ENCODE peak calls at places on chromosomes 16 and 17, in eight cellular contexts. B is ovary, G is fibroblast of lung, D is heart right ventricle, X is GM23338, Y is adrenal gland, K is iPS DF 6.9, F is HCT116. J is an unnamed sample.

GRCh38 chr17:2975469-2975958 is 87.9 kb downstream of the OR1D5 start:
- DNase-seq in X (no peak), K (no peak), D (no peak), Y (peak; percentile 57), G (no peak), B (peak; percentile 59), F (peak; percentile 90), J (no peak)

GRCh38 chr16:49352923-49353322 is 20.7 kb upstream of the C16orf78 start:
- DNase-seq in F (peak; percentile 6), X (peak; percentile 83), G (no peak), B (no peak), K (no peak), Y (no peak), D (no peak), J (peak; percentile 72)

GRCh38 chr17:45296003-45296832 is 20.6 kb downstream of the MAP3K14 start:
- DNase-seq in G (no peak), X (no peak), F (no peak), D (no peak), Y (no peak), B (no peak), K (no peak), J (no peak)

GRCh38 chr17:74779948-74780400 is 3.8 kb upstream of the NAT9 start:
- DNase-seq in F (no peak), K (no peak), B (no peak), X (no peak), G (no peak), D (no peak), Y (peak; percentile 77), J (no peak)

GRCh38 chr17:69944406-69944805 is 130.6 kb upstream of the KCNJ16 start:
- DNase-seq in D (no peak), B (no peak), X (no peak), G (no peak), Y (no peak), F (no peak), K (no peak), J (no peak)

GRCh38 chr17:72097144-72097543 is 23.7 kb upstream of the SOX9 start:
- DNase-seq in D (no peak), B (no peak), X (no peak), G (no peak), K (no peak), F (no peak), Y (no peak), J (no peak)

GRCh38 chr16:73298562-73298961 is 250.6 kb upstream of the ZFHX3 start:
- DNase-seq in B (no peak), Y (no peak), G (peak; percentile 21), X (peak; percentile 80), F (no peak), D (no peak), K (peak; percentile 7), J (no peak)

GRCh38 chr17:2594657-2595085 is 1.2 kb downstream of the PAFAH1B1 start:
- DNase-seq in D (no peak), K (no peak), Y (no peak), F (no peak), X (no peak), G (no peak), B (no peak), J (no peak)

GRCh38 chr16:57612494-57612893 is 15.9 kb upstream of the ADGRG1 start:
- DNase-seq in X (no peak), G (no peak), F (no peak), D (no peak), Y (no peak), K (no peak), B (no peak), J (no peak)

GRCh38 chr16:67727521-67728485 is 8.7 kb upstream of the GFOD2 start:
- DNase-seq in K (no peak), D (no peak), Y (no peak), G (no peak), B (peak; percentile 25), F (no peak), X (no peak), J (no peak)

GRCh38 chr17:20009302-20010098 is at the start of gene SPECC1:
- DNase-seq in B (peak; percentile 95), D (peak; percentile 87), Y (peak; percentile 91), K (no peak), X (peak; percentile 55), G (peak; percentile 41), F (peak; percentile 49), J (peak; percentile 87)

GRCh38 chr17:78616946-78617345 is 39.8 kb upstream of the DNAH17 start:
- DNase-seq in D (no peak), B (no peak), F (no peak), K (no peak), X (no peak), G (no peak), Y (no peak), J (no peak)

GRCh38 chr17:80892900-80893603 is 98.6 kb upstream of the CHMP6 start:
- DNase-seq in K (no peak), F (peak; percentile 53), Y (peak; percentile 83), B (no peak), X (no peak), G (peak; percentile 76), D (no peak), J (no peak)

GRCh38 chr16:23158114-23158513 is 8.9 kb upstream of the USP31 start:
- DNase-seq in D (no peak), Y (no peak), X (no peak), F (no peak), B (no peak), G (no peak), K (no peak), J (no peak)

GRCh38 chr16:27301236-27301861 is 12.4 kb upstream of the IL4R start:
- DNase-seq in F (no peak), Y (peak; percentile 2), G (no peak), D (no peak), B (no peak), K (no peak), X (no peak), J (no peak)

GRCh38 chr17:6641374-6641818 is 536 bp downstream of the TXNDC17 start:
- DNase-seq in F (no peak), K (no peak), Y (no peak), D (no peak), X (no peak), G (no peak), B (no peak), J (no peak)

GRCh38 chr17:4806420-4806769 is 557 bp upstream of the PLD2 start:
- DNase-seq in K (no peak), X (peak; percentile 70), B (no peak), F (no peak), D (no peak), Y (no peak), G (no peak), J (no peak)

GRCh38 chr17:37642706-37643105 is 540 bp downstream of the DDX52 start:
- DNase-seq in F (no peak), K (no peak), Y (no peak), X (no peak), D (no peak), G (peak; percentile 49), B (no peak), J (no peak)

GRCh38 chr16:64830653-64831052 is 291.2 kb downstream of the CDH11 start:
- DNase-seq in X (no peak), K (no peak), Y (no peak), D (no peak), B (no peak), G (peak; percentile 84), F (no peak), J (no peak)

GRCh38 chr16:84226026-84226425 is 13.8 kb downstream of the KCNG4 start:
- DNase-seq in F (no peak), K (no peak), X (no peak), G (no peak), B (no peak), D (no peak), Y (no peak), J (no peak)

GRCh38 chr16:371729-372521 is 1.6 kb upstream of the MRPL28 start:
- DNase-seq in D (no peak), K (no peak), B (no peak), Y (peak; percentile 85), F (no peak), X (no peak), G (no peak), J (no peak)

GRCh38 chr17:16443390-16444257 is 28.3 kb downstream of the TRPV2 start:
- DNase-seq in Y (no peak), B (no peak), X (no peak), K (no peak), F (no peak), G (no peak), D (no peak), J (no peak)

GRCh38 chr17:81309140-81309858 is 14.2 kb upstream of the SLC38A10 start:
- DNase-seq in B (no peak), K (no peak), X (peak; percentile 83), D (peak; percentile 93), Y (peak; percentile 95), F (peak; percentile 85), G (peak; percentile 74), J (peak; percentile 86)

GRCh38 chr17:75003070-75003956 is 9.2 kb upstream of the MRPL58 start:
- DNase-seq in Y (no peak), B (no peak), G (no peak), X (peak; percentile 86), D (no peak), F (no peak), K (no peak), J (no peak)

GRCh38 chr16:73047221-73047535 is 750 bp downstream of the ZFHX3 start:
- DNase-seq in F (no peak), X (no peak), Y (no peak), B (no peak), G (peak; percentile 70), K (no peak), D (no peak), J (no peak)

GRCh38 chr16:70522216-70523000 is 946 bp downstream of the COG4 start:
- DNase-seq in G (no peak), B (no peak), F (no peak), X (no peak), D (no peak), Y (no peak), K (no peak), J (no peak)
- H3K27ac ChIP-seq in G (peak overlapping the region; percentile 92), B (no peak overlapping the region), F (peak overlapping the region; percentile 71), X (peak overlapping the region; percentile 86), D (peak overlapping the region; percentile 88), Y (no peak overlapping the region), K (no peak overlapping the region), J (peak overlapping the region; percentile 98)

DNA sequence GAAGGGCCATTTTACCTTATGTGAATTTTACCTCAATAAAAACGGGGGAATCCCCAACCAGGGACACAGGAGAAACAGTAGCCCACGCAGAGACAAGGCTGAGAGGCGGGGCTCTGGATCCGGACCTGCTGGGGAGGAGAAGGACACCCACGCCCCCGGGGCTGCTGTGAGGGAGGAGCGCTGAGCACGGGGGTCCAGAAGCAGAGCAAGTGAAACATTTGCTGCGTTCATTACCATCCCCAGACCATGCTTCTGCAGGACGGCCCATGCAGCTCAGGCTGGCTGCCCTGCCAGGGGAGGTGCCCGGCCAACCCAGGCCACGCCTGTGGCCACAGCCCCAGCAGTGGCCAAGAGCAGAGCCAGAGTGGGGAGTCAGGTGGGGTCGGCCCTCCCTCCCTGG is 50.0 kb downstream of the KCNJ18 start:
- DNase-seq in G (no peak), F (no peak), K (no peak), Y (no peak), D (no peak), X (no peak), B (no peak), J (no peak)
- H3K27ac ChIP-seq in G (no peak overlapping the region), F (no peak overlapping the region), K (no peak overlapping the region), Y (no peak overlapping the region), D (no peak overlapping the region), X (no peak overlapping the region), B (no peak overlapping the region), J (no peak overlapping the region)

GRCh38 chr17:83109386-83109785 is 30.0 kb downstream of the METRNL start:
- DNase-seq in G (no peak), D (no peak), F (no peak), B (no peak), X (no peak), Y (no peak), K (no peak), J (no peak)
- H3K27ac ChIP-seq in G (peak overlapping the region; percentile 84), D (no peak overlapping the region), F (no peak overlapping the region), B (no peak overlapping the region), X (no peak overlapping the region), Y (no peak overlapping the region), K (no peak overlapping the region), J (no peak overlapping the region)

GRCh38 chr17:1229354-1229890 is 40.8 kb upstream of the BHLHA9 start:
- DNase-seq in G (no peak), K (no peak), B (peak; percentile 53), F (no peak), Y (peak; percentile 68), X (peak; percentile 53), D (peak; percentile 70), J (peak; percentile 29)
- H3K27ac ChIP-seq in G (no peak overlapping the region), K (no peak overlapping the region), B (no peak overlapping the region), F (no peak overlapping the region), Y (peak overlapping the region; percentile 62), X (no peak overlapping the region), D (peak overlapping the region; percentile 41), J (no peak overlapping the region)